ENCODE peak calls at places on chromosomes 11 and 22, in seven cellular contexts. R is IMR-90, V is osteocyte, Z is Calu3, O is AG10803, Q is WERI-Rb-1, E is WTC11. J is an unnamed sample.
A peak's percentile ranks its signal among the peaks of the same experiment; 100 is the strongest.

GRCh38 chr11:33478111-33478573 is 221.0 kb downstream of the HIPK3 start:
- DNase-seq in V (no peak), Q (peak; percentile 40), R (no peak), E (no peak), O (no peak), Z (no peak), J (peak; percentile 27)

GRCh38 chr11:99548264-99548663 is 527.5 kb downstream of the CNTN5 start:
- DNase-seq in E (no peak), V (no peak), Q (no peak), Z (no peak), O (no peak), R (peak; percentile 17), J (no peak)

GRCh38 chr11:71109586-71109985 is 142.8 kb downstream of the SHANK2 start:
- DNase-seq in R (no peak), V (no peak), E (no peak), Z (no peak), O (no peak), Q (no peak), J (no peak)

GRCh38 chr11:105297463-105297862 is 157.9 kb upstream of the CARD18 start:
- DNase-seq in R (peak; percentile 73), O (peak; percentile 15), Q (no peak), V (no peak), E (no peak), Z (no peak), J (no peak)

GRCh38 chr22:50140615-50141014 is 29.9 kb upstream of the PANX2 start:
- DNase-seq in O (no peak), Z (no peak), R (no peak), Q (no peak), V (no peak), E (no peak), J (no peak)

GRCh38 chr11:47179655-47179991 is 2.9 kb upstream of the ARFGAP2 start:
- DNase-seq in V (no peak), Q (peak; percentile 73), O (peak; percentile 44), R (peak; percentile 35), Z (peak; percentile 66), E (peak; percentile 72), J (peak; percentile 67)

GRCh38 chr11:131674051-131674755 is 303.8 kb downstream of the NTM start:
- DNase-seq in E (peak; percentile 86), Z (peak; percentile 64), R (peak; percentile 86), O (peak; percentile 88), V (no peak), Q (peak; percentile 60), J (peak; percentile 88)

GRCh38 chr11:78749243-78749730 is 174.6 kb upstream of the NARS2 start:
- DNase-seq in Q (no peak), E (no peak), R (no peak), O (no peak), V (no peak), Z (no peak), J (no peak)

GRCh38 chr11:6298605-6299004 is 21.7 kb downstream of the CAVIN3 start:
- DNase-seq in Q (peak; percentile 70), R (no peak), E (peak; percentile 86), O (peak; percentile 32), Z (peak; percentile 75), V (no peak), J (peak; percentile 55)

GRCh38 chr22:24421428-24421931 is 5.9 kb upstream of the ADORA2A start:
- DNase-seq in E (peak; percentile 86), Q (peak; percentile 82), O (no peak), V (no peak), Z (peak; percentile 49), R (no peak), J (peak; percentile 14)

GRCh38 chr22:33036881-33037280 is 21.3 kb downstream of the SYN3 start:
- DNase-seq in R (no peak), V (no peak), O (no peak), E (no peak), Z (no peak), Q (no peak), J (no peak)

GRCh38 chr11:106021181-106021966 is 666 bp downstream of the MSANTD4 start:
- DNase-seq in Z (no peak), Q (no peak), O (peak; percentile 63), R (peak; percentile 56), V (no peak), E (peak; percentile 11), J (no peak)

GRCh38 chr11:67276821-67277230 is 10.6 kb downstream of the GRK2 start:
- DNase-seq in O (peak; percentile 52), Q (peak; percentile 69), R (peak; percentile 45), V (no peak), E (peak; percentile 49), Z (no peak), J (peak; percentile 33)
- TF ChIP-seq CTCF in O (peak; percentile 32), Q (peak; percentile 40), R (peak; percentile 43), V (no peak), E (no peak), Z (no peak), J (no peak)

DNA sequence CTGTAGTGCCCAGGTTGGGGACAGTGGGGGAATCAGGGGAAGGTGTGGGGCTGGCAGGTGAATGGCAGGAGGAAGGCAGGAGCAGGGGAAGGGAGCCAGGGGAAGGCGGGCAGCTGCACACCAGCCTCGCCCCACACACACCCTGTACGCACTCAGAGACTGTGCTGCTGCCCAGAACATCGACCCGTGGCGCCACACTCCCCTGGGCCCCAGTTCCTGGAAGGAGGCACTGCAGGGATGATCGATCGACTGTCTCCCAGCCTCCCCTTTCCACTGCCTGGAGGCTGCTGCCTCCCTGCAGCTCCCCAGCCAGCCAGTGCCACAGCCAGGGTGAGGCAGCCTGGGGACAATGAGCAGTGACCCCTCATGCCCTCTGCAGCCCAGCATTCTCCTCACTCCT is 19.2 kb downstream of the PDE2A start:
- DNase-seq in Z (peak; percentile 34), R (no peak), O (no peak), E (no peak), Q (no peak), V (no peak), J (no peak)
- TF ChIP-seq CTCF in Z (no peak), R (no peak), O (no peak), E (no peak), Q (no peak), V (no peak), J (no peak)

GRCh38 chr11:36818410-36818809 is 220.4 kb upstream of the RAG2 start:
- DNase-seq in O (no peak), V (no peak), Z (peak; percentile 89), E (no peak), R (no peak), Q (peak; percentile 34), J (peak; percentile 43)
- TF ChIP-seq CTCF in O (peak; percentile 16), V (peak; percentile 17), Z (peak; percentile 66), E (no peak), R (peak; percentile 18), Q (peak; percentile 59), J (peak; percentile 30)

GRCh38 chr11:14902650-14903350 is 10.8 kb upstream of the CYP2R1 start:
- DNase-seq in Z (no peak), O (peak; percentile 61), V (no peak), R (peak; percentile 71), Q (no peak), E (no peak), J (no peak)

GRCh38 chr11:14907411-14908213 is 15.6 kb upstream of the CYP2R1 start:
- DNase-seq in E (peak; percentile 89), R (peak; percentile 21), V (no peak), Q (peak; percentile 78), Z (peak; percentile 82), O (peak; percentile 17), J (peak; percentile 85)

GRCh38 chr11:14906614-14907392 is 14.8 kb upstream of the CYP2R1 start:
- DNase-seq in R (no peak), E (no peak), O (no peak), Q (no peak), V (no peak), Z (no peak), J (no peak)

GRCh38 chr11:14904745-14905103 is 12.7 kb upstream of the CYP2R1 start:
- DNase-seq in E (peak; percentile 91), V (no peak), Q (peak; percentile 50), R (peak; percentile 25), O (peak; percentile 63), Z (peak; percentile 62), J (peak; percentile 92)

GRCh38 chr11:14905104-14906033 is 13.3 kb upstream of the CYP2R1 start:
- DNase-seq in O (peak; percentile 16), R (peak; percentile 10), Z (no peak), Q (no peak), E (peak; percentile 91), V (no peak), J (peak; percentile 80)
- TF ChIP-seq CTCF in O (peak; percentile 37), R (peak; percentile 28), Z (no peak), Q (no peak), E (peak; percentile 46), V (no peak), J (peak; percentile 86)

J was measured in glutamatergic neuron.